ENCODE peak calls at places on chromosome 22, in four cellular contexts. T is GM12878, W is K562, L is HepG2. K is an unnamed sample.

GRCh38 chr22:27970596-27971220 is 51.7 kb upstream of the PITPNB start:
- DNase-seq in W (no peak), T (no peak), L (no peak), K (no peak)

GRCh38 chr22:28181332-28181731 is 262.3 kb upstream of the PITPNB start:
- DNase-seq in L (no peak), W (no peak), T (no peak), K (no peak)

GRCh38 chr22:42022162-42022847 is 23.7 kb downstream of the WBP2NL start:
- DNase-seq in L (no peak), T (peak; percentile 30), W (peak; percentile 8), K (no peak)

GRCh38 chr22:47918276-47918928 is 1156.0 kb downstream of the TBC1D22A start:
- DNase-seq in L (no peak), T (peak; percentile 47), W (no peak), K (no peak)

GRCh38 chr22:35477911-35478582 is 62.6 kb upstream of the RASD2 start:
- DNase-seq in T (no peak), W (peak; percentile 64), L (no peak), K (peak; percentile 71)

GRCh38 chr22:20135846-20136602 is 4.4 kb downstream of the ZDHHC8 start:
- DNase-seq in T (no peak), L (no peak), W (no peak), K (no peak)

GRCh38 chr22:19974935-19975706 is 33.5 kb upstream of the TXNRD2 start:
- DNase-seq in T (no peak), L (no peak), W (peak; percentile 86), K (no peak)

GRCh38 chr22:19779685-19780268 is 19.2 kb downstream of the TBX1 start:
- DNase-seq in T (no peak), L (no peak), W (no peak), K (no peak)

GRCh38 chr22:31230155-31230870 is 18.2 kb downstream of the LIMK2 start:
- DNase-seq in W (no peak), L (no peak), T (peak; percentile 57), K (no peak)

GRCh38 chr22:23231471-23232093 is 51.3 kb downstream of the BCR start:
- DNase-seq in W (peak; percentile 50), L (no peak), T (no peak), K (no peak)

GRCh38 chr22:39746600-39747262 is 146.8 kb downstream of the ENTHD1 start:
- DNase-seq in L (no peak), T (no peak), W (no peak), K (no peak)

GRCh38 chr22:30325065-30325720 is 1.5 kb downstream of the TBC1D10A start:
- DNase-seq in T (no peak), L (no peak), W (no peak), K (no peak)

GRCh38 chr22:16932577-16932976 is 75.4 kb downstream of the GAB4 start:
- DNase-seq in W (no peak), L (peak; percentile 3), T (no peak), K (no peak)

GRCh38 chr22:40404251-40405177 is 34.1 kb downstream of the SGSM3 start:
- DNase-seq in T (no peak), W (no peak), L (no peak), K (no peak)

GRCh38 chr22:35538801-35539321 is 1.8 kb upstream of the RASD2 start:
- DNase-seq in W (no peak), T (no peak), L (no peak), K (peak; percentile 70)

GRCh38 chr22:20324139-20324516 is 4.3 kb upstream of the DGCR6L start:
- DNase-seq in L (peak; percentile 0), T (no peak), W (no peak), K (no peak)

GRCh38 chr22:20550851-20551744 is 43.7 kb downstream of the MED15 start:
- DNase-seq in L (no peak), T (peak; percentile 12), W (no peak), K (no peak)

GRCh38 chr22:50674606-50675552 is 2.3 kb downstream of the SHANK3 start:
- DNase-seq in W (peak; percentile 18), L (peak; percentile 32), T (no peak), K (peak; percentile 84)

GRCh38 chr22:38468761-38469305 is 937 bp downstream of the KDELR3 start:
- DNase-seq in T (no peak), L (no peak), W (no peak), K (no peak)

GRCh38 chr22:21734540-21735197 is 925 bp downstream of the YPEL1 start:
- DNase-seq in T (no peak), L (no peak), W (no peak), K (no peak)

GRCh38 chr22:38017272-38017920 is 33.0 kb upstream of the SOX10 start:
- DNase-seq in T (no peak), W (no peak), L (no peak), K (no peak)

GRCh38 chr22:30435674-30436126 is 10.1 kb downstream of the MTFP1 start:
- DNase-seq in W (no peak), T (no peak), L (no peak), K (no peak)

GRCh38 chr22:37931893-37932389 is 21.5 kb downstream of the C22orf23 start:
- DNase-seq in T (no peak), W (no peak), L (no peak), K (no peak)

GRCh38 chr22:19800761-19801244 is 40.2 kb downstream of the TBX1 start:
- DNase-seq in L (peak; percentile 34), T (no peak), W (peak; percentile 74), K (no peak)

GRCh38 chr22:50701428-50702154 is 29.0 kb downstream of the SHANK3 start:
- DNase-seq in T (no peak), W (no peak), L (no peak), K (no peak)

GRCh38 chr22:20437253-20438065 is at the start of gene SCARF2:
- DNase-seq in L (no peak), T (no peak), W (no peak), K (peak; percentile 87)

GRCh38 chr22:17664414-17665045 is 26.0 kb downstream of the BCL2L13 start:
- DNase-seq in L (peak; percentile 15), T (no peak), W (no peak), K (no peak)

GRCh38 chr22:31139866-31140716 is at the start of gene PLA2G3:
- DNase-seq in T (no peak), L (peak; percentile 50), W (peak; percentile 66), K (no peak)

GRCh38 chr22:20494978-20495860 is at the start of gene KLHL22:
- DNase-seq in L (peak; percentile 26), T (no peak), W (peak; percentile 95), K (peak; percentile 66)

GRCh38 chr22:29765905-29766631 is 739 bp downstream of the ZMAT5 start:
- DNase-seq in T (no peak), L (peak; percentile 81), W (peak; percentile 51), K (no peak)

GRCh38 chr22:18000441-18001039 is 23.8 kb downstream of the MICAL3 start:
- DNase-seq in T (no peak), W (no peak), L (no peak), K (peak; percentile 37)

GRCh38 chr22:31271485-31271884 is 20.8 kb downstream of the PIK3IP1 start:
- DNase-seq in W (no peak), T (no peak), L (peak; percentile 50), K (no peak)

GRCh38 chr22:43187171-43188099 is 501 bp upstream of the TTLL12 start:
- DNase-seq in T (peak; percentile 88), L (peak; percentile 87), W (peak; percentile 93), K (peak; percentile 97)
- TF ChIP-seq TARDBP in T (no peak), L (peak; percentile 86), W (no peak), K (no peak)

GRCh38 chr22:46056169-46057041 is 79.4 kb upstream of the WNT7B start:
- DNase-seq in W (no peak), L (no peak), T (no peak), K (no peak)
- TF ChIP-seq SP1 in W (no peak), L (no peak), T (no peak), K (no peak)

DNA sequence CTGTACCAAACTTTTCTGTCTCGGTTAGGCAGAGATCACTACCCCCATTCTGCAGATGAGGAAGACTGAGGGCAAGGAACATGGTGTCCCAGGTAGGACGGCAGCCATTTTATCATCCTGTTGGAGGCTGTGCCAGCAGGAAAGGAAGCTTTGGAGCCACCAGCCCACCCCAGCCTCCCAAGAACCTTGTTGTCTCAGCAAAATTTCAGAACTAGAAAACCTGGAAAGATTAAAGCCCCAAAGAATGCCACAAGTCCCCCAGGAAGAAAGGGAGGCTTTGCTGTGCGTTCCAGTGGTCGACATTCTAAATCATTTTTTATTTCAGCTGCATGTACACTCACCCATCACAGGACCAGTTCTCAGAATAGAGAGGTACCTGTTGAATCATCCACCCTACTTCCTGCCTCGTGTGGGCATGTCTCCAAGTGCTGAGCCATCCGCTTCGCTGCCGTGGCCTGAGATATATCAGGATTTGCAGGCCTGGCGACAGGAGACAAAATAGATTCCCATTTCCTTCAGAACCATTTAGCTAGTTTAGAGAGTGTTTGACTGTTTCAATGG is 12.9 kb upstream of the EIF3D start:
- DNase-seq in T (no peak), W (peak; percentile 56), L (no peak), K (no peak)
- TF ChIP-seq TARDBP in T (no peak), W (no peak), L (no peak), K (no peak)

GRCh38 chr22:32375678-32376450 is 18.2 kb downstream of the RFPL3 start:
- DNase-seq in T (no peak), W (no peak), L (no peak), K (no peak)

GRCh38 chr22:32376681-32377080 is 19.0 kb downstream of the RFPL3 start:
- DNase-seq in L (no peak), W (no peak), T (no peak), K (no peak)

GRCh38 chr22:32380991-32381390 is 23.3 kb downstream of the RFPL3 start:
- DNase-seq in W (no peak), T (no peak), L (no peak), K (no peak)

GRCh38 chr22:32378703-32379272 is 21.1 kb downstream of the RFPL3 start:
- DNase-seq in W (peak; percentile 73), T (no peak), L (peak; percentile 51), K (peak; percentile 78)
- TF ChIP-seq SP1 in W (no peak), T (no peak), L (no peak), K (no peak)

DNA sequence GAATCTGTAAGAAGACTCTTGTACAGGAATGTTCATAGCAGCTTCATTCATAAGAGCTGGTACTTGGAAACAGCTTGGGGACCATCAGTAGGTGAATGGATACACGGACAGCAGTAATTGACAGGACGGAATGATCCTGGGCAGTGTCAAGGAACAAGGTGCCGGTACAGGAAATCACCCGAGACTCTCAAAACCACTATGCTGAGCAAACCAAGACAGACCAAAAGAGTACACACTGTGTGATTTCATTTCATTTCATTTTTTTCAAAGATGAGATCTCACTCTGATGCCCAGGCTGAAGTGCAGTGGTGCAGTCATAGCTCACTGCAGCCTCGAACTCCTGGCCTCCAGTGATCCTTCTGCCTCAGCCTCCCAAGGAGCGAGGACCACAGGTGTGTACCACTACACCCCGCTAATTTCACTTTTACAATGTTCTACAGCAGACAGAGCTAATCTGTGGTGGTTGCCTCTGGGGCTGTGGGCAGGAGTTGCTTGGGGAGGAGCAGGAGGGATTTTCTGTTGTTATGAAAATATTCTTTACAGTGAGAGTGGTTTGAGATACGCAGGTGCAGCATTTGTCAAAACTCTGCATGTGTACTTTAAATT is 15.6 kb downstream of the PARVB start:
- DNase-seq in T (no peak), L (no peak), W (no peak), K (no peak)
- TF ChIP-seq TARDBP in T (no peak), L (no peak), W (no peak), K (no peak)

GRCh38 chr22:24753919-24754318 is 20.6 kb downstream of the PIWIL3 start:
- DNase-seq in T (no peak), W (no peak), L (no peak), K (no peak)

GRCh38 chr22:24752091-24752623 is 22.4 kb downstream of the PIWIL3 start:
- DNase-seq in T (no peak), W (no peak), L (no peak), K (no peak)

GRCh38 chr22:24751518-24751917 is 23.0 kb downstream of the PIWIL3 start:
- DNase-seq in T (no peak), W (no peak), L (no peak), K (no peak)
- TF ChIP-seq SP1 in T (no peak), W (no peak), L (no peak), K (no peak)

GRCh38 chr22:49634006-49634772 is 193.5 kb downstream of the BRD1 start:
- DNase-seq in T (no peak), L (no peak), W (no peak), K (no peak)
- TF ChIP-seq TARDBP in T (no peak), L (no peak), W (no peak), K (no peak)